ENCODE peak calls at places on chromosome 16, in nine cellular contexts. Y, Z, R, F, S, Q, P, J and B are unnamed samples.

GRCh38 chr16:22814330-22815105 is 556 bp downstream of the HS3ST2 start:
- DNase-seq in Z (peak), S (no peak), F (no peak), R (no peak), Y (peak), Q (no peak), P (no peak), J (no peak), B (no peak)

GRCh38 chr16:50557046-50557445 is 8.8 kb downstream of the NKD1 start:
- DNase-seq in P (no peak), Q (no peak), S (no peak), Z (no peak), J (no peak), F (no peak), R (no peak), Y (no peak), B (no peak)

GRCh38 chr16:21260870-21261791 is 17.0 kb downstream of the CRYM start:
- DNase-seq in Y (no peak), Z (no peak), P (peak), J (no peak), Q (peak), S (no peak), R (peak), F (peak), B (peak)

GRCh38 chr16:54398986-54399385 is 112.4 kb upstream of the IRX3 start:
- DNase-seq in Q (peak), F (no peak), J (no peak), P (no peak), Y (no peak), Z (no peak), S (no peak), R (no peak), B (no peak)

GRCh38 chr16:27461483-27462171 is 59.7 kb downstream of the IL21R start:
- DNase-seq in P (peak), R (peak), Q (no peak), Y (no peak), F (no peak), S (no peak), J (no peak), Z (peak), B (no peak)

GRCh38 chr16:92431-93339 is 14.7 kb downstream of the MPG start:
- DNase-seq in Y (no peak), P (no peak), Z (no peak), J (no peak), Q (no peak), R (no peak), F (no peak), S (no peak), B (no peak)

GRCh38 chr16:57994778-57995177 is 5.7 kb downstream of the ZNF319 start:
- DNase-seq in R (peak), J (peak), F (peak), Q (no peak), P (no peak), Z (peak), S (no peak), Y (peak), B (no peak)

GRCh38 chr16:57245472-57246113 is 534 bp downstream of the ARL2BP start:
- DNase-seq in Z (no peak), F (peak), P (no peak), J (peak), S (peak), Y (peak), R (peak), Q (no peak), B (no peak)

GRCh38 chr16:88804173-88804551 is 573 bp downstream of the CDT1 start:
- DNase-seq in Y (no peak), R (no peak), Z (no peak), J (no peak), Q (no peak), F (no peak), P (no peak), S (no peak), B (no peak)

GRCh38 chr16:21264226-21265036 is 13.7 kb downstream of the CRYM start:
- DNase-seq in F (no peak), S (no peak), Q (no peak), Z (peak), Y (no peak), J (no peak), R (peak), P (peak), B (no peak)

GRCh38 chr16:54277845-54278703 is 8.5 kb downstream of the IRX3 start:
- DNase-seq in Q (no peak), J (peak), R (no peak), S (no peak), P (no peak), Z (peak), F (no peak), Y (no peak), B (no peak)

GRCh38 chr16:81708459-81709368 is 70.4 kb upstream of the PLCG2 start:
- DNase-seq in Q (no peak), Z (no peak), P (no peak), Y (no peak), J (no peak), S (no peak), R (no peak), F (no peak), B (no peak)

GRCh38 chr16:56789360-56789759 is 59.4 kb downstream of the NUP93 start:
- DNase-seq in R (peak), S (no peak), Z (no peak), P (no peak), J (peak), F (peak), Q (no peak), Y (no peak), B (no peak)

GRCh38 chr16:22313141-22313781 is 16.1 kb downstream of the POLR3E start:
- DNase-seq in R (no peak), Y (peak), P (no peak), J (no peak), Z (no peak), S (no peak), F (no peak), Q (no peak), B (no peak)

GRCh38 chr16:52366997-52367396 is 179.9 kb downstream of the TOX3 start:
- DNase-seq in Z (no peak), J (no peak), Q (no peak), S (no peak), Y (no peak), R (no peak), P (no peak), F (no peak), B (no peak)

GRCh38 chr16:61684566-61684965 is 351.7 kb downstream of the CDH8 start:
- DNase-seq in Y (no peak), R (no peak), Z (no peak), P (no peak), S (no peak), J (no peak), Q (no peak), F (no peak), B (no peak)

GRCh38 chr16:27110524-27110896 is 43.8 kb downstream of the C16orf82 start:
- DNase-seq in P (no peak), Y (no peak), F (no peak), S (no peak), R (no peak), J (no peak), Z (no peak), Q (no peak), B (no peak)

GRCh38 chr16:54266363-54266955 is 20.1 kb downstream of the IRX3 start:
- DNase-seq in F (no peak), J (no peak), P (no peak), Q (no peak), R (peak), Z (no peak), Y (no peak), S (no peak), B (no peak)

GRCh38 chr16:50747206-50747956 is 5.5 kb downstream of the CYLD start:
- DNase-seq in R (peak), Y (no peak), Z (no peak), J (no peak), Q (no peak), S (no peak), F (peak), P (no peak), B (no peak)

GRCh38 chr16:4081577-4082021 is 34.6 kb downstream of the ADCY9 start:
- DNase-seq in P (no peak), J (no peak), Q (no peak), R (peak), F (no peak), Y (no peak), Z (no peak), S (no peak), B (no peak)

GRCh38 chr16:87185313-87185712 is 131.9 kb downstream of the C16orf95 start:
- DNase-seq in R (no peak), Y (no peak), Q (no peak), Z (no peak), S (no peak), F (no peak), J (no peak), P (no peak), B (no peak)

GRCh38 chr16:80544326-80544725 is 3.5 kb downstream of the DYNLRB2 start:
- DNase-seq in Q (no peak), J (no peak), Z (no peak), Y (no peak), F (peak), P (no peak), S (no peak), R (no peak), B (no peak)

GRCh38 chr16:65600629-65601028 is 478.8 kb upstream of the CDH11 start:
- DNase-seq in S (no peak), P (peak), R (no peak), Y (no peak), F (no peak), Q (peak), J (no peak), Z (no peak), B (no peak)

GRCh38 chr16:89324056-89325010 is 106.8 kb downstream of the ZNF778 start:
- DNase-seq in Q (no peak), Z (no peak), F (peak), J (no peak), S (no peak), R (peak), Y (no peak), P (no peak), B (no peak)

GRCh38 chr16:47244206-47244605 is 100.5 kb upstream of the NETO2 start:
- DNase-seq in Y (no peak), P (no peak), Q (no peak), Z (no peak), S (no peak), J (no peak), R (no peak), F (no peak), B (no peak)

GRCh38 chr16:27470567-27471431 is 68.8 kb downstream of the IL21R start:
- DNase-seq in P (peak), Z (peak), F (no peak), J (no peak), R (peak), Y (peak), Q (no peak), S (no peak), B (no peak)

GRCh38 chr16:5560084-5560483 is 462.5 kb upstream of the EEF2KMT start:
- DNase-seq in R (no peak), S (no peak), J (no peak), Q (no peak), Y (no peak), P (no peak), Z (no peak), F (peak), B (no peak)

GRCh38 chr16:27327586-27327915 is 13.8 kb downstream of the IL4R start:
- DNase-seq in P (no peak), Z (no peak), Q (no peak), Y (no peak), S (no peak), J (no peak), F (no peak), R (no peak), B (no peak)

GRCh38 chr16:82440336-82440735 is 186.4 kb upstream of the CDH13 start:
- DNase-seq in Y (no peak), P (no peak), S (no peak), J (peak), F (no peak), Q (no peak), R (no peak), Z (no peak), B (no peak)

GRCh38 chr16:59045496-59045895 is 311.4 kb upstream of the GOT2 start:
- DNase-seq in J (no peak), Q (no peak), R (no peak), Z (no peak), Y (no peak), S (no peak), P (no peak), F (no peak), B (no peak)

GRCh38 chr16:87178977-87179376 is 138.2 kb downstream of the C16orf95 start:
- DNase-seq in Y (no peak), R (peak), P (no peak), Q (peak), F (peak), Z (no peak), J (peak), S (no peak), B (no peak)

GRCh38 chr16:77169650-77170236 is 21.2 kb upstream of the MON1B start:
- DNase-seq in R (peak), P (peak), Y (no peak), Z (peak), S (no peak), F (peak), Q (no peak), J (peak), B (no peak)
- TF ChIP-seq CTCF in R (peak), P (peak), Y (peak), Z (peak), S (peak), F (peak), Q (peak), J (peak), B (peak)

GRCh38 chr16:70018254-70018653 is 67.1 kb downstream of the CLEC18A start:
- DNase-seq in S (no peak), J (no peak), R (no peak), Z (no peak), Y (no peak), F (peak), P (peak), Q (no peak), B (no peak)
- TF ChIP-seq CTCF in S (no peak), J (no peak), R (peak), Z (peak), Y (no peak), F (no peak), P (peak), Q (no peak), B (no peak)

DNA sequence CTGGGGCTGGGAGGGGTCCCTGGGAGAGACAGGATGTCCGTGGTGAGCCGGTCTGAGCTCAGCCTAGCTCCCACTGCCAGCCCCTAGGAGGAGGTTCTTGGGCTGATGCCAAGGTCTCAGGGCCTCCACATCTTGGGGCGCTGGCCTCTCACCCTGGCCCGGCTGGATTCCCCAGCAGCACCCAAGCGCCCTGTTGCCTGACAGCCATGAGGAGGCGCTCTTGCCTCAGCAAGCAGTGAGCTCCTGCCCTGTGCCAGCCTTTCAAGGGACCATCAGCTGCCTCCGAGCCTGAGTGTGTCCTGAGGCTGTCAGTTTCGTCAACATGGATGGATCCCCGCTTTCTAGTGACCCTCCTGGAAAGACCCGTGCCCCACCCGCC is 234.9 kb upstream of the CIBAR2 start:
- DNase-seq in Z (peak), Q (no peak), R (peak), J (no peak), S (no peak), F (no peak), Y (no peak), P (no peak), B (no peak)
- TF ChIP-seq CTCF in Z (peak), Q (peak), R (peak), J (peak), S (no peak), F (no peak), Y (peak), P (peak), B (peak)

GRCh38 chr16:64089697-64090096 is 1032.2 kb downstream of the CDH11 start:
- DNase-seq in Q (no peak), Z (peak), R (peak), F (peak), Y (no peak), J (no peak), P (peak), S (peak), B (no peak)
- TF ChIP-seq CTCF in Q (peak), Z (peak), R (peak), F (peak), Y (peak), J (peak), P (peak), S (peak), B (peak)